ENCODE peak calls at places on chromosomes 4 and X, in nine cellular contexts. One of them, this sample, is unnamed. For H3K4me1, the result is how much of the 10 kb centered on the place peaks cover.

GRCh38 chr4:67236793-67237192 is 308.5 kb downstream of the CENPC start:
- DNase-seq in psoas muscle: no peak
- DNase-seq in stomach: no peak
- DNase-seq in IMR-90: no peak
- DNase-seq in adipocyte: no peak
- DNase-seq in cardiac muscle cell: no peak
- DNase-seq in CD8-positive, alpha-beta memory T cell: no peak
- DNase-seq in esophagus squamous epithelium: no peak
- DNase-seq in tibial artery: no peak
- DNase-seq in this sample: no peak

GRCh38 chr4:70603856-70604255 is 11.8 kb downstream of the AMBN start:
- DNase-seq in psoas muscle: no peak
- DNase-seq in stomach: no peak
- DNase-seq in IMR-90: peak
- DNase-seq in adipocyte: peak
- DNase-seq in cardiac muscle cell: no peak
- DNase-seq in CD8-positive, alpha-beta memory T cell: no peak
- DNase-seq in esophagus squamous epithelium: no peak
- DNase-seq in tibial artery: no peak
- DNase-seq in this sample: no peak

GRCh38 chr4:23789765-23790164 is 100.1 kb downstream of the PPARGC1A start:
- DNase-seq in psoas muscle: peak
- DNase-seq in stomach: no peak
- DNase-seq in IMR-90: peak
- DNase-seq in adipocyte: no peak
- DNase-seq in cardiac muscle cell: peak
- DNase-seq in CD8-positive, alpha-beta memory T cell: no peak
- DNase-seq in esophagus squamous epithelium: no peak
- DNase-seq in tibial artery: peak
- DNase-seq in this sample: peak

GRCh38 chrX:2516612-2517011 is 15.8 kb upstream of the DHRSX start:
- DNase-seq in psoas muscle: no peak
- DNase-seq in stomach: no peak
- DNase-seq in IMR-90: no peak
- DNase-seq in adipocyte: no peak
- DNase-seq in cardiac muscle cell: no peak
- DNase-seq in CD8-positive, alpha-beta memory T cell: no peak
- DNase-seq in esophagus squamous epithelium: no peak
- DNase-seq in tibial artery: no peak
- DNase-seq in this sample: no peak

GRCh38 chr4:147683172-147683571 is 791 bp downstream of the PRMT9 start:
- DNase-seq in psoas muscle: no peak
- DNase-seq in stomach: no peak
- DNase-seq in IMR-90: peak
- DNase-seq in adipocyte: peak
- DNase-seq in cardiac muscle cell: peak
- DNase-seq in CD8-positive, alpha-beta memory T cell: no peak
- DNase-seq in esophagus squamous epithelium: no peak
- DNase-seq in tibial artery: peak
- DNase-seq in this sample: peak

GRCh38 chr4:128355301-128355700 is 67.7 kb upstream of the PGRMC2 start:
- DNase-seq in psoas muscle: no peak
- DNase-seq in stomach: no peak
- DNase-seq in IMR-90: no peak
- DNase-seq in adipocyte: no peak
- DNase-seq in cardiac muscle cell: no peak
- DNase-seq in CD8-positive, alpha-beta memory T cell: no peak
- DNase-seq in esophagus squamous epithelium: no peak
- DNase-seq in tibial artery: no peak
- DNase-seq in this sample: peak

GRCh38 chr4:16513876-16514275 is 287.6 kb upstream of the TAPT1 start:
- DNase-seq in psoas muscle: no peak
- DNase-seq in stomach: no peak
- DNase-seq in IMR-90: peak
- DNase-seq in adipocyte: no peak
- DNase-seq in cardiac muscle cell: no peak
- DNase-seq in CD8-positive, alpha-beta memory T cell: no peak
- DNase-seq in esophagus squamous epithelium: no peak
- DNase-seq in tibial artery: no peak
- DNase-seq in this sample: no peak

GRCh38 chrX:42050345-42050744 is 127.0 kb upstream of the CASK start:
- DNase-seq in psoas muscle: no peak
- DNase-seq in stomach: no peak
- DNase-seq in IMR-90: no peak
- DNase-seq in adipocyte: no peak
- DNase-seq in cardiac muscle cell: no peak
- DNase-seq in CD8-positive, alpha-beta memory T cell: no peak
- DNase-seq in esophagus squamous epithelium: no peak
- DNase-seq in tibial artery: no peak
- DNase-seq in this sample: no peak

GRCh38 chr4:5874811-5875465 is 17.9 kb downstream of the CRMP1 start:
- DNase-seq in psoas muscle: no peak
- DNase-seq in stomach: no peak
- DNase-seq in IMR-90: peak
- DNase-seq in adipocyte: peak
- DNase-seq in cardiac muscle cell: no peak
- DNase-seq in CD8-positive, alpha-beta memory T cell: no peak
- DNase-seq in esophagus squamous epithelium: no peak
- DNase-seq in tibial artery: no peak
- DNase-seq in this sample: no peak

GRCh38 chr4:84166486-84166885 is 332.6 kb downstream of the NKX6-1 start:
- DNase-seq in psoas muscle: no peak
- DNase-seq in stomach: no peak
- DNase-seq in IMR-90: no peak
- DNase-seq in adipocyte: no peak
- DNase-seq in cardiac muscle cell: no peak
- DNase-seq in CD8-positive, alpha-beta memory T cell: no peak
- DNase-seq in esophagus squamous epithelium: no peak
- DNase-seq in tibial artery: no peak
- DNase-seq in this sample: no peak

GRCh38 chrX:132615396-132616131 is 126.7 kb upstream of the MBNL3 start:
- DNase-seq in psoas muscle: no peak
- DNase-seq in stomach: peak
- DNase-seq in IMR-90: peak
- DNase-seq in adipocyte: peak
- DNase-seq in cardiac muscle cell: peak
- DNase-seq in CD8-positive, alpha-beta memory T cell: peak
- DNase-seq in esophagus squamous epithelium: no peak
- DNase-seq in tibial artery: peak
- DNase-seq in this sample: peak

GRCh38 chrX:8913665-8914409 is 112.7 kb upstream of the FAM9A start:
- DNase-seq in psoas muscle: no peak
- DNase-seq in stomach: no peak
- DNase-seq in IMR-90: peak
- DNase-seq in adipocyte: peak
- DNase-seq in cardiac muscle cell: no peak
- DNase-seq in CD8-positive, alpha-beta memory T cell: no peak
- DNase-seq in esophagus squamous epithelium: no peak
- DNase-seq in tibial artery: peak
- DNase-seq in this sample: no peak

GRCh38 chrX:154036513-154036912 is 16.8 kb upstream of the IRAK1 start:
- DNase-seq in psoas muscle: no peak
- DNase-seq in stomach: no peak
- DNase-seq in IMR-90: no peak
- DNase-seq in adipocyte: no peak
- DNase-seq in cardiac muscle cell: no peak
- DNase-seq in CD8-positive, alpha-beta memory T cell: peak
- DNase-seq in esophagus squamous epithelium: no peak
- DNase-seq in tibial artery: no peak
- DNase-seq in this sample: no peak

GRCh38 chrX:123087326-123087725 is 96.8 kb upstream of the GRIA3 start:
- DNase-seq in psoas muscle: no peak
- DNase-seq in stomach: no peak
- DNase-seq in IMR-90: no peak
- DNase-seq in adipocyte: peak
- DNase-seq in cardiac muscle cell: no peak
- DNase-seq in CD8-positive, alpha-beta memory T cell: no peak
- DNase-seq in esophagus squamous epithelium: no peak
- DNase-seq in tibial artery: no peak
- DNase-seq in this sample: no peak

GRCh38 chrX:9148626-9149385 is 114.9 kb upstream of the FAM9B start:
- DNase-seq in psoas muscle: no peak
- DNase-seq in stomach: no peak
- DNase-seq in IMR-90: peak
- DNase-seq in adipocyte: peak
- DNase-seq in cardiac muscle cell: peak
- DNase-seq in CD8-positive, alpha-beta memory T cell: no peak
- DNase-seq in esophagus squamous epithelium: no peak
- DNase-seq in tibial artery: peak
- DNase-seq in this sample: no peak

GRCh38 chr4:16721618-16722291 is 176.7 kb downstream of the LDB2 start:
- DNase-seq in psoas muscle: no peak
- DNase-seq in stomach: no peak
- DNase-seq in IMR-90: peak
- DNase-seq in adipocyte: peak
- DNase-seq in cardiac muscle cell: no peak
- DNase-seq in CD8-positive, alpha-beta memory T cell: no peak
- DNase-seq in esophagus squamous epithelium: no peak
- DNase-seq in tibial artery: no peak
- DNase-seq in this sample: no peak

GRCh38 chr4:3809451-3810110 is 43.4 kb downstream of the ADRA2C start:
- DNase-seq in psoas muscle: no peak
- DNase-seq in stomach: no peak
- DNase-seq in IMR-90: no peak
- DNase-seq in adipocyte: no peak
- DNase-seq in cardiac muscle cell: no peak
- DNase-seq in CD8-positive, alpha-beta memory T cell: no peak
- DNase-seq in esophagus squamous epithelium: no peak
- DNase-seq in tibial artery: no peak
- DNase-seq in this sample: no peak

GRCh38 chr4:43391084-43391483 is 498.6 kb downstream of the GRXCR1 start:
- DNase-seq in psoas muscle: no peak
- DNase-seq in stomach: no peak
- DNase-seq in IMR-90: no peak
- DNase-seq in adipocyte: no peak
- DNase-seq in cardiac muscle cell: no peak
- DNase-seq in CD8-positive, alpha-beta memory T cell: no peak
- DNase-seq in esophagus squamous epithelium: no peak
- DNase-seq in tibial artery: no peak
- DNase-seq in this sample: no peak

GRCh38 chr4:184374006-184374405 is 100.3 kb downstream of the IRF2 start:
- DNase-seq in psoas muscle: no peak
- DNase-seq in stomach: no peak
- DNase-seq in IMR-90: no peak
- DNase-seq in adipocyte: no peak
- DNase-seq in cardiac muscle cell: no peak
- DNase-seq in CD8-positive, alpha-beta memory T cell: no peak
- DNase-seq in esophagus squamous epithelium: no peak
- DNase-seq in tibial artery: no peak
- DNase-seq in this sample: no peak

GRCh38 chrX:45771114-45771513 is 570.4 kb upstream of the DIPK2B start:
- DNase-seq in psoas muscle: no peak
- DNase-seq in stomach: peak
- DNase-seq in IMR-90: peak
- DNase-seq in adipocyte: peak
- DNase-seq in cardiac muscle cell: no peak
- DNase-seq in CD8-positive, alpha-beta memory T cell: no peak
- DNase-seq in esophagus squamous epithelium: no peak
- DNase-seq in tibial artery: peak
- DNase-seq in this sample: no peak

GRCh38 chr4:173242466-173243250 is 74.0 kb downstream of the GALNT7 start:
- DNase-seq in psoas muscle: no peak
- DNase-seq in stomach: no peak
- DNase-seq in IMR-90: no peak
- DNase-seq in adipocyte: no peak
- DNase-seq in cardiac muscle cell: no peak
- DNase-seq in CD8-positive, alpha-beta memory T cell: no peak
- DNase-seq in esophagus squamous epithelium: no peak
- DNase-seq in tibial artery: no peak
- DNase-seq in this sample: no peak
- H3K4me1 ChIP-seq in psoas muscle: under half
- H3K4me1 ChIP-seq in stomach: under half
- H3K4me1 ChIP-seq in IMR-90: under half
- H3K4me1 ChIP-seq in adipocyte: under half
- H3K4me1 ChIP-seq in cardiac muscle cell: under half
- H3K4me1 ChIP-seq in CD8-positive, alpha-beta memory T cell: under half
- H3K4me1 ChIP-seq in esophagus squamous epithelium: under half
- H3K4me1 ChIP-seq in tibial artery: under half
- H3K4me1 ChIP-seq in this sample: under half

DNA sequence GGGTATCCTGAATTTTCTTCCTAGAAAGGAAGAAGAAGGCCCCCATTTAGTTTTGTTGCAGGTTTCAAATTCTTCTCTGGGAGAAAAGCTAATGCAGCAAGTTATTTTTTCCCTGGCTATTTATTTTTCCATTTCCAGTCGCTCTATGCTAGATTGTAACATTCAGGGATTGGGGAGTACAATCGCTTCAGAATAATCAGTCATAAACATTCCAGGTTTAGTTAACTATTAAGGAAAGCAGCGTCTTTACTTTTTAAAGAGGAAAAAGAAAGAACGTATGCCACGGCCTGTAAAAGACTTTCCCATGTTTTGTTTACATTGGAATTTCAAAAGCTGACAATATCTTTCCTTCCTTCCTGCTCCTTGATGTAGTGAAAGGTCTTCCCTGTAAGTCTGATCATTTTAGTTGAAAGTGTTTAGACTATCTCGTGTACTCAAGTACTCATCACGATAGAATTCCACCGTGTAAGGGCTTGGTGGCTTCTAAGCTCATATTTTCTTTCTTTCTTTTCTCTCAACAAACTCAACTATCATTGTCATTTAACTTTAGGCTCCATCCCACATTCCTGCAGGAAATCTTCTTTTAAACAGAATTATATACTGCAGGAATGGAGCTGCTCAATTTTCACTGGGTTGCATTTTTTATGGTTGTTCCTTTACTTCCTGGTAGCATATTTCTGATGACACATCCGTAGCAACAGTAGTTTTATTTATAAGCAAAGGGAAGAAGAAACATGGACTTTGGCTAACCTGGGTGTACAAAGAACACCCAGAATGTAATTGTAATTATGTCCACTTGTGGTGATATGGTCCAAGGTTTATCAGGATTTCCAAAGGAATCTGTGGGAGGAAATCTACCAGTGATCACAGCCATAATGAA is 213.1 kb upstream of the FAT1 start:
- DNase-seq in psoas muscle: no peak
- DNase-seq in stomach: no peak
- DNase-seq in IMR-90: peak
- DNase-seq in adipocyte: peak
- DNase-seq in cardiac muscle cell: no peak
- DNase-seq in CD8-positive, alpha-beta memory T cell: no peak
- DNase-seq in esophagus squamous epithelium: no peak
- DNase-seq in tibial artery: no peak
- DNase-seq in this sample: no peak
- H3K4me1 ChIP-seq in psoas muscle: under half
- H3K4me1 ChIP-seq in stomach: under half
- H3K4me1 ChIP-seq in IMR-90: under half
- H3K4me1 ChIP-seq in adipocyte: under half
- H3K4me1 ChIP-seq in cardiac muscle cell: under half
- H3K4me1 ChIP-seq in CD8-positive, alpha-beta memory T cell: under half
- H3K4me1 ChIP-seq in esophagus squamous epithelium: under half
- H3K4me1 ChIP-seq in tibial artery: under half
- H3K4me1 ChIP-seq in this sample: under half

GRCh38 chr4:133347409-133347808 is 198.3 kb downstream of the PCDH10 start:
- DNase-seq in psoas muscle: no peak
- DNase-seq in stomach: no peak
- DNase-seq in IMR-90: no peak
- DNase-seq in adipocyte: no peak
- DNase-seq in cardiac muscle cell: no peak
- DNase-seq in CD8-positive, alpha-beta memory T cell: no peak
- DNase-seq in esophagus squamous epithelium: no peak
- DNase-seq in tibial artery: no peak
- DNase-seq in this sample: no peak
- H3K4me1 ChIP-seq in psoas muscle: under half
- H3K4me1 ChIP-seq in stomach: under half
- H3K4me1 ChIP-seq in IMR-90: under half
- H3K4me1 ChIP-seq in adipocyte: under half
- H3K4me1 ChIP-seq in cardiac muscle cell: under half
- H3K4me1 ChIP-seq in CD8-positive, alpha-beta memory T cell: under half
- H3K4me1 ChIP-seq in esophagus squamous epithelium: under half
- H3K4me1 ChIP-seq in tibial artery: under half
- H3K4me1 ChIP-seq in this sample: under half

GRCh38 chr4:119207051-119207450 is 5.5 kb upstream of the USP53 start:
- DNase-seq in psoas muscle: no peak
- DNase-seq in stomach: no peak
- DNase-seq in IMR-90: peak
- DNase-seq in adipocyte: peak
- DNase-seq in cardiac muscle cell: no peak
- DNase-seq in CD8-positive, alpha-beta memory T cell: no peak
- DNase-seq in esophagus squamous epithelium: no peak
- DNase-seq in tibial artery: no peak
- DNase-seq in this sample: no peak
- H3K4me1 ChIP-seq in psoas muscle: under half
- H3K4me1 ChIP-seq in stomach: under half
- H3K4me1 ChIP-seq in IMR-90: under half
- H3K4me1 ChIP-seq in adipocyte: half or more
- H3K4me1 ChIP-seq in cardiac muscle cell: under half
- H3K4me1 ChIP-seq in CD8-positive, alpha-beta memory T cell: under half
- H3K4me1 ChIP-seq in esophagus squamous epithelium: under half
- H3K4me1 ChIP-seq in tibial artery: under half
- H3K4me1 ChIP-seq in this sample: under half

This sample was measured in adrenal gland.